ENCODE peak calls at places on chromosome 17, in four cellular contexts. One of them, this sample, is unnamed.

GRCh38 chr17:78748730-78749317 is 33.2 kb downstream of the CYTH1 start:
- DNase-seq in lung microvascular endothelial cell: peak
- DNase-seq in activated T-helper 2 cell treated with anti-CD3 and anti-CD28 coated beads, Interferon-gamma antibody, Interleukin-2, Interleukin-4, amounts not matched to agents 10 μg/mL and 5 μg/mL and 100 μg/mL, durations not matched to agents 14 hours and 24 hours and 36 hours: peak
- DNase-seq in T-helper 1 cell: peak
- DNase-seq in this sample: no peak

GRCh38 chr17:42675984-42676423 is 790 bp downstream of the PLEKHH3 start:
- DNase-seq in lung microvascular endothelial cell: peak
- DNase-seq in activated T-helper 2 cell treated with anti-CD3 and anti-CD28 coated beads, Interferon-gamma antibody, Interleukin-2, Interleukin-4, amounts not matched to agents 10 μg/mL and 5 μg/mL and 100 μg/mL, durations not matched to agents 14 hours and 24 hours and 36 hours: no peak
- DNase-seq in T-helper 1 cell: no peak
- DNase-seq in this sample: peak

GRCh38 chr17:28725660-28726395 is at the start of gene TLCD1:
- DNase-seq in T-helper 1 cell: peak
- DNase-seq in activated T-helper 2 cell treated with anti-CD3 and anti-CD28 coated beads, Interferon-gamma antibody, Interleukin-2, Interleukin-4, amounts not matched to agents 10 μg/mL and 5 μg/mL and 100 μg/mL, durations not matched to agents 14 hours and 24 hours and 36 hours: no peak
- DNase-seq in lung microvascular endothelial cell: peak
- DNase-seq in this sample: no peak

GRCh38 chr17:77959216-77959925 is 868 bp downstream of the TNRC6C start:
- DNase-seq in activated T-helper 2 cell treated with anti-CD3 and anti-CD28 coated beads, Interferon-gamma antibody, Interleukin-2, Interleukin-4, amounts not matched to agents 10 μg/mL and 5 μg/mL and 100 μg/mL, durations not matched to agents 14 hours and 24 hours and 36 hours: peak
- DNase-seq in T-helper 1 cell: no peak
- DNase-seq in lung microvascular endothelial cell: peak
- DNase-seq in this sample: no peak

GRCh38 chr17:28841901-28842281 is 699 bp downstream of the FAM222B start:
- DNase-seq in activated T-helper 2 cell treated with anti-CD3 and anti-CD28 coated beads, Interferon-gamma antibody, Interleukin-2, Interleukin-4, amounts not matched to agents 10 μg/mL and 5 μg/mL and 100 μg/mL, durations not matched to agents 14 hours and 24 hours and 36 hours: no peak
- DNase-seq in T-helper 1 cell: no peak
- DNase-seq in lung microvascular endothelial cell: no peak
- DNase-seq in this sample: no peak

GRCh38 chr17:58527949-58528348 is 13.5 kb upstream of the MTMR4 start:
- DNase-seq in lung microvascular endothelial cell: peak
- DNase-seq in activated T-helper 2 cell treated with anti-CD3 and anti-CD28 coated beads, Interferon-gamma antibody, Interleukin-2, Interleukin-4, amounts not matched to agents 10 μg/mL and 5 μg/mL and 100 μg/mL, durations not matched to agents 14 hours and 24 hours and 36 hours: no peak
- DNase-seq in T-helper 1 cell: no peak
- DNase-seq in this sample: no peak

GRCh38 chr17:66537518-66537917 is 235.1 kb downstream of the PRKCA start:
- DNase-seq in lung microvascular endothelial cell: no peak
- DNase-seq in activated T-helper 2 cell treated with anti-CD3 and anti-CD28 coated beads, Interferon-gamma antibody, Interleukin-2, Interleukin-4, amounts not matched to agents 10 μg/mL and 5 μg/mL and 100 μg/mL, durations not matched to agents 14 hours and 24 hours and 36 hours: no peak
- DNase-seq in T-helper 1 cell: no peak
- DNase-seq in this sample: no peak

GRCh38 chr17:12672944-12673343 is 7.3 kb downstream of the MYOCD start:
- DNase-seq in activated T-helper 2 cell treated with anti-CD3 and anti-CD28 coated beads, Interferon-gamma antibody, Interleukin-2, Interleukin-4, amounts not matched to agents 10 μg/mL and 5 μg/mL and 100 μg/mL, durations not matched to agents 14 hours and 24 hours and 36 hours: no peak
- DNase-seq in T-helper 1 cell: no peak
- DNase-seq in lung microvascular endothelial cell: no peak
- DNase-seq in this sample: peak

GRCh38 chr17:55549140-55549539 is 37.9 kb upstream of the SMIM36 start:
- DNase-seq in activated T-helper 2 cell treated with anti-CD3 and anti-CD28 coated beads, Interferon-gamma antibody, Interleukin-2, Interleukin-4, amounts not matched to agents 10 μg/mL and 5 μg/mL and 100 μg/mL, durations not matched to agents 14 hours and 24 hours and 36 hours: no peak
- DNase-seq in lung microvascular endothelial cell: peak
- DNase-seq in T-helper 1 cell: no peak
- DNase-seq in this sample: no peak

GRCh38 chr17:10048951-10049350 is 143.9 kb upstream of the RCVRN start:
- DNase-seq in lung microvascular endothelial cell: no peak
- DNase-seq in activated T-helper 2 cell treated with anti-CD3 and anti-CD28 coated beads, Interferon-gamma antibody, Interleukin-2, Interleukin-4, amounts not matched to agents 10 μg/mL and 5 μg/mL and 100 μg/mL, durations not matched to agents 14 hours and 24 hours and 36 hours: no peak
- DNase-seq in T-helper 1 cell: no peak
- DNase-seq in this sample: no peak

GRCh38 chr17:77755410-77755963 is 203.0 kb upstream of the TNRC6C start:
- DNase-seq in activated T-helper 2 cell treated with anti-CD3 and anti-CD28 coated beads, Interferon-gamma antibody, Interleukin-2, Interleukin-4, amounts not matched to agents 10 μg/mL and 5 μg/mL and 100 μg/mL, durations not matched to agents 14 hours and 24 hours and 36 hours: no peak
- DNase-seq in T-helper 1 cell: no peak
- DNase-seq in lung microvascular endothelial cell: no peak
- DNase-seq in this sample: no peak

GRCh38 chr17:8105957-8106398 is 12.3 kb downstream of the ALOXE3 start:
- DNase-seq in T-helper 1 cell: no peak
- DNase-seq in activated T-helper 2 cell treated with anti-CD3 and anti-CD28 coated beads, Interferon-gamma antibody, Interleukin-2, Interleukin-4, amounts not matched to agents 10 μg/mL and 5 μg/mL and 100 μg/mL, durations not matched to agents 14 hours and 24 hours and 36 hours: no peak
- DNase-seq in lung microvascular endothelial cell: no peak
- DNase-seq in this sample: no peak

GRCh38 chr17:30920282-30920681 is 1.5 kb upstream of the ADAP2 start:
- DNase-seq in T-helper 1 cell: no peak
- DNase-seq in lung microvascular endothelial cell: peak
- DNase-seq in activated T-helper 2 cell treated with anti-CD3 and anti-CD28 coated beads, Interferon-gamma antibody, Interleukin-2, Interleukin-4, amounts not matched to agents 10 μg/mL and 5 μg/mL and 100 μg/mL, durations not matched to agents 14 hours and 24 hours and 36 hours: no peak
- DNase-seq in this sample: no peak

GRCh38 chr17:41976142-41976768 is 9.7 kb downstream of the CNP start:
- DNase-seq in lung microvascular endothelial cell: no peak
- DNase-seq in activated T-helper 2 cell treated with anti-CD3 and anti-CD28 coated beads, Interferon-gamma antibody, Interleukin-2, Interleukin-4, amounts not matched to agents 10 μg/mL and 5 μg/mL and 100 μg/mL, durations not matched to agents 14 hours and 24 hours and 36 hours: no peak
- DNase-seq in T-helper 1 cell: no peak
- DNase-seq in this sample: no peak

GRCh38 chr17:58783380-58783779 is 27.7 kb downstream of the PPM1E start:
- DNase-seq in activated T-helper 2 cell treated with anti-CD3 and anti-CD28 coated beads, Interferon-gamma antibody, Interleukin-2, Interleukin-4, amounts not matched to agents 10 μg/mL and 5 μg/mL and 100 μg/mL, durations not matched to agents 14 hours and 24 hours and 36 hours: no peak
- DNase-seq in lung microvascular endothelial cell: no peak
- DNase-seq in T-helper 1 cell: no peak
- DNase-seq in this sample: no peak

GRCh38 chr17:48592592-48592991 is 987 bp downstream of the HOXB5 start:
- DNase-seq in lung microvascular endothelial cell: peak
- DNase-seq in T-helper 1 cell: no peak
- DNase-seq in activated T-helper 2 cell treated with anti-CD3 and anti-CD28 coated beads, Interferon-gamma antibody, Interleukin-2, Interleukin-4, amounts not matched to agents 10 μg/mL and 5 μg/mL and 100 μg/mL, durations not matched to agents 14 hours and 24 hours and 36 hours: no peak
- DNase-seq in this sample: no peak

GRCh38 chr17:17171991-17172939 is 33.9 kb downstream of the PLD6 start:
- DNase-seq in T-helper 1 cell: no peak
- DNase-seq in activated T-helper 2 cell treated with anti-CD3 and anti-CD28 coated beads, Interferon-gamma antibody, Interleukin-2, Interleukin-4, amounts not matched to agents 10 μg/mL and 5 μg/mL and 100 μg/mL, durations not matched to agents 14 hours and 24 hours and 36 hours: no peak
- DNase-seq in lung microvascular endothelial cell: peak
- DNase-seq in this sample: no peak

GRCh38 chr17:48051706-48052486 is 3.7 kb downstream of the NFE2L1 start:
- DNase-seq in activated T-helper 2 cell treated with anti-CD3 and anti-CD28 coated beads, Interferon-gamma antibody, Interleukin-2, Interleukin-4, amounts not matched to agents 10 μg/mL and 5 μg/mL and 100 μg/mL, durations not matched to agents 14 hours and 24 hours and 36 hours: no peak
- DNase-seq in lung microvascular endothelial cell: peak
- DNase-seq in T-helper 1 cell: no peak
- DNase-seq in this sample: no peak

GRCh38 chr17:2396568-2397246 is 4.2 kb downstream of the MNT start:
- DNase-seq in T-helper 1 cell: peak
- DNase-seq in lung microvascular endothelial cell: peak
- DNase-seq in activated T-helper 2 cell treated with anti-CD3 and anti-CD28 coated beads, Interferon-gamma antibody, Interleukin-2, Interleukin-4, amounts not matched to agents 10 μg/mL and 5 μg/mL and 100 μg/mL, durations not matched to agents 14 hours and 24 hours and 36 hours: peak
- DNase-seq in this sample: peak

GRCh38 chr17:32275060-32276042 is 9.7 kb downstream of the RHBDL3 start:
- DNase-seq in activated T-helper 2 cell treated with anti-CD3 and anti-CD28 coated beads, Interferon-gamma antibody, Interleukin-2, Interleukin-4, amounts not matched to agents 10 μg/mL and 5 μg/mL and 100 μg/mL, durations not matched to agents 14 hours and 24 hours and 36 hours: no peak
- DNase-seq in lung microvascular endothelial cell: peak
- DNase-seq in T-helper 1 cell: no peak
- DNase-seq in this sample: no peak

GRCh38 chr17:75345514-75346167 is 56.4 kb upstream of the SLC25A19 start:
- DNase-seq in activated T-helper 2 cell treated with anti-CD3 and anti-CD28 coated beads, Interferon-gamma antibody, Interleukin-2, Interleukin-4, amounts not matched to agents 10 μg/mL and 5 μg/mL and 100 μg/mL, durations not matched to agents 14 hours and 24 hours and 36 hours: no peak
- DNase-seq in T-helper 1 cell: no peak
- DNase-seq in lung microvascular endothelial cell: no peak
- DNase-seq in this sample: no peak

GRCh38 chr17:15920758-15921239 is 24.1 kb upstream of the ADORA2B start:
- DNase-seq in lung microvascular endothelial cell: peak
- DNase-seq in activated T-helper 2 cell treated with anti-CD3 and anti-CD28 coated beads, Interferon-gamma antibody, Interleukin-2, Interleukin-4, amounts not matched to agents 10 μg/mL and 5 μg/mL and 100 μg/mL, durations not matched to agents 14 hours and 24 hours and 36 hours: no peak
- DNase-seq in T-helper 1 cell: no peak
- DNase-seq in this sample: no peak

GRCh38 chr17:63419949-63420867 is 25.9 kb downstream of the CYB561 start:
- DNase-seq in activated T-helper 2 cell treated with anti-CD3 and anti-CD28 coated beads, Interferon-gamma antibody, Interleukin-2, Interleukin-4, amounts not matched to agents 10 μg/mL and 5 μg/mL and 100 μg/mL, durations not matched to agents 14 hours and 24 hours and 36 hours: peak
- DNase-seq in T-helper 1 cell: no peak
- DNase-seq in lung microvascular endothelial cell: peak
- DNase-seq in this sample: no peak

GRCh38 chr17:59329558-59330313 is 1.7 kb upstream of the YPEL2 start:
- DNase-seq in T-helper 1 cell: peak
- DNase-seq in lung microvascular endothelial cell: peak
- DNase-seq in activated T-helper 2 cell treated with anti-CD3 and anti-CD28 coated beads, Interferon-gamma antibody, Interleukin-2, Interleukin-4, amounts not matched to agents 10 μg/mL and 5 μg/mL and 100 μg/mL, durations not matched to agents 14 hours and 24 hours and 36 hours: peak
- DNase-seq in this sample: peak

GRCh38 chr17:31825961-31826691 is 32.9 kb downstream of the COPRS start:
- DNase-seq in lung microvascular endothelial cell: peak
- DNase-seq in activated T-helper 2 cell treated with anti-CD3 and anti-CD28 coated beads, Interferon-gamma antibody, Interleukin-2, Interleukin-4, amounts not matched to agents 10 μg/mL and 5 μg/mL and 100 μg/mL, durations not matched to agents 14 hours and 24 hours and 36 hours: no peak
- DNase-seq in T-helper 1 cell: no peak
- DNase-seq in this sample: no peak

GRCh38 chr17:48113201-48113676 is 5.7 kb downstream of the SNX11 start:
- DNase-seq in T-helper 1 cell: no peak
- DNase-seq in activated T-helper 2 cell treated with anti-CD3 and anti-CD28 coated beads, Interferon-gamma antibody, Interleukin-2, Interleukin-4, amounts not matched to agents 10 μg/mL and 5 μg/mL and 100 μg/mL, durations not matched to agents 14 hours and 24 hours and 36 hours: peak
- DNase-seq in lung microvascular endothelial cell: no peak
- DNase-seq in this sample: no peak

GRCh38 chr17:79683365-79683764 is 47.4 kb upstream of the ENPP7 start:
- DNase-seq in lung microvascular endothelial cell: no peak
- DNase-seq in activated T-helper 2 cell treated with anti-CD3 and anti-CD28 coated beads, Interferon-gamma antibody, Interleukin-2, Interleukin-4, amounts not matched to agents 10 μg/mL and 5 μg/mL and 100 μg/mL, durations not matched to agents 14 hours and 24 hours and 36 hours: no peak
- DNase-seq in T-helper 1 cell: no peak
- DNase-seq in this sample: no peak

GRCh38 chr17:66169839-66170238 is 22.1 kb downstream of the CEP112 start:
- DNase-seq in activated T-helper 2 cell treated with anti-CD3 and anti-CD28 coated beads, Interferon-gamma antibody, Interleukin-2, Interleukin-4, amounts not matched to agents 10 μg/mL and 5 μg/mL and 100 μg/mL, durations not matched to agents 14 hours and 24 hours and 36 hours: no peak
- DNase-seq in T-helper 1 cell: no peak
- DNase-seq in lung microvascular endothelial cell: no peak
- DNase-seq in this sample: no peak

GRCh38 chr17:67713169-67713568 is 4.6 kb upstream of the NOL11 start:
- DNase-seq in activated T-helper 2 cell treated with anti-CD3 and anti-CD28 coated beads, Interferon-gamma antibody, Interleukin-2, Interleukin-4, amounts not matched to agents 10 μg/mL and 5 μg/mL and 100 μg/mL, durations not matched to agents 14 hours and 24 hours and 36 hours: no peak
- DNase-seq in lung microvascular endothelial cell: no peak
- DNase-seq in T-helper 1 cell: no peak
- DNase-seq in this sample: no peak

GRCh38 chr17:44677136-44677535 is 12.4 kb downstream of the CCDC43 start:
- DNase-seq in lung microvascular endothelial cell: peak
- DNase-seq in activated T-helper 2 cell treated with anti-CD3 and anti-CD28 coated beads, Interferon-gamma antibody, Interleukin-2, Interleukin-4, amounts not matched to agents 10 μg/mL and 5 μg/mL and 100 μg/mL, durations not matched to agents 14 hours and 24 hours and 36 hours: no peak
- DNase-seq in T-helper 1 cell: no peak
- DNase-seq in this sample: no peak

GRCh38 chr17:68572138-68572842 is 28.9 kb downstream of the FAM20A start:
- DNase-seq in T-helper 1 cell: no peak
- DNase-seq in activated T-helper 2 cell treated with anti-CD3 and anti-CD28 coated beads, Interferon-gamma antibody, Interleukin-2, Interleukin-4, amounts not matched to agents 10 μg/mL and 5 μg/mL and 100 μg/mL, durations not matched to agents 14 hours and 24 hours and 36 hours: no peak
- DNase-seq in lung microvascular endothelial cell: no peak
- DNase-seq in this sample: no peak

GRCh38 chr17:2215616-2216364 is 87.8 kb downstream of the SMG6 start:
- DNase-seq in T-helper 1 cell: peak
- DNase-seq in lung microvascular endothelial cell: peak
- DNase-seq in activated T-helper 2 cell treated with anti-CD3 and anti-CD28 coated beads, Interferon-gamma antibody, Interleukin-2, Interleukin-4, amounts not matched to agents 10 μg/mL and 5 μg/mL and 100 μg/mL, durations not matched to agents 14 hours and 24 hours and 36 hours: peak
- DNase-seq in this sample: no peak

GRCh38 chr17:40511667-40512221 is 10.3 kb upstream of the TNS4 start:
- DNase-seq in T-helper 1 cell: no peak
- DNase-seq in lung microvascular endothelial cell: no peak
- DNase-seq in activated T-helper 2 cell treated with anti-CD3 and anti-CD28 coated beads, Interferon-gamma antibody, Interleukin-2, Interleukin-4, amounts not matched to agents 10 μg/mL and 5 μg/mL and 100 μg/mL, durations not matched to agents 14 hours and 24 hours and 36 hours: no peak
- DNase-seq in this sample: no peak

GRCh38 chr17:4946312-4946976 is 1.9 kb downstream of the PFN1 start:
- DNase-seq in lung microvascular endothelial cell: no peak
- DNase-seq in activated T-helper 2 cell treated with anti-CD3 and anti-CD28 coated beads, Interferon-gamma antibody, Interleukin-2, Interleukin-4, amounts not matched to agents 10 μg/mL and 5 μg/mL and 100 μg/mL, durations not matched to agents 14 hours and 24 hours and 36 hours: no peak
- DNase-seq in T-helper 1 cell: no peak
- DNase-seq in this sample: no peak

GRCh38 chr17:58324409-58325288 is 3.9 kb downstream of the TSPOAP1 start:
- DNase-seq in T-helper 1 cell: no peak
- DNase-seq in activated T-helper 2 cell treated with anti-CD3 and anti-CD28 coated beads, Interferon-gamma antibody, Interleukin-2, Interleukin-4, amounts not matched to agents 10 μg/mL and 5 μg/mL and 100 μg/mL, durations not matched to agents 14 hours and 24 hours and 36 hours: no peak
- DNase-seq in lung microvascular endothelial cell: no peak
- DNase-seq in this sample: no peak

GRCh38 chr17:55728361-55728760 is 5.7 kb upstream of the TMEM100 start:
- DNase-seq in lung microvascular endothelial cell: no peak
- DNase-seq in T-helper 1 cell: no peak
- DNase-seq in activated T-helper 2 cell treated with anti-CD3 and anti-CD28 coated beads, Interferon-gamma antibody, Interleukin-2, Interleukin-4, amounts not matched to agents 10 μg/mL and 5 μg/mL and 100 μg/mL, durations not matched to agents 14 hours and 24 hours and 36 hours: no peak
- DNase-seq in this sample: no peak

GRCh38 chr17:56499799-56500388 is 93.6 kb upstream of the NOG start:
- DNase-seq in lung microvascular endothelial cell: peak
- DNase-seq in activated T-helper 2 cell treated with anti-CD3 and anti-CD28 coated beads, Interferon-gamma antibody, Interleukin-2, Interleukin-4, amounts not matched to agents 10 μg/mL and 5 μg/mL and 100 μg/mL, durations not matched to agents 14 hours and 24 hours and 36 hours: no peak
- DNase-seq in T-helper 1 cell: no peak
- DNase-seq in this sample: peak